ENCODE peak calls at places on chromosomes 12 and 14, in eight cellular contexts. T, L, P, B, H, R, X and N are unnamed samples.

GRCh38 chr14:68268197-68268596 is 448.6 kb downstream of the RAD51B start:
- DNase-seq in T (no peak), L (no peak), P (no peak), B (no peak), H (no peak), R (no peak), X (no peak), N (no peak)

GRCh38 chr12:11758838-11759509 is 109.5 kb downstream of the ETV6 start:
- DNase-seq in T (no peak), L (peak), P (no peak), B (no peak), H (no peak), R (no peak), X (no peak), N (no peak)

GRCh38 chr12:118346895-118347294 is 25.8 kb downstream of the TAOK3 start:
- DNase-seq in T (no peak), L (no peak), P (no peak), B (no peak), H (no peak), R (no peak), X (no peak), N (peak)

GRCh38 chr14:54267172-54267571 is 129.6 kb upstream of the CDKN3 start:
- DNase-seq in T (no peak), L (no peak), P (no peak), B (no peak), H (no peak), R (no peak), X (no peak), N (no peak)

GRCh38 chr12:121036810-121037326 is 2.2 kb downstream of the OASL start:
- DNase-seq in T (peak), L (no peak), P (no peak), B (no peak), H (peak), R (peak), X (no peak), N (no peak)

GRCh38 chr14:97379091-97379531 is 581.9 kb downstream of the VRK1 start:
- DNase-seq in T (no peak), L (no peak), P (no peak), B (no peak), H (no peak), R (no peak), X (no peak), N (no peak)

GRCh38 chr12:127964717-127965116 is 302.3 kb upstream of the TMEM132C start:
- DNase-seq in T (no peak), L (no peak), P (no peak), B (no peak), H (peak), R (no peak), X (no peak), N (no peak)

GRCh38 chr12:95551305-95551704 is at the start of gene USP44:
- DNase-seq in T (no peak), L (no peak), P (no peak), B (no peak), H (no peak), R (no peak), X (no peak), N (no peak)

GRCh38 chr12:54657048-54657696 is 9.0 kb upstream of the DCD start:
- DNase-seq in T (no peak), L (no peak), P (no peak), B (no peak), H (no peak), R (no peak), X (no peak), N (no peak)

GRCh38 chr14:71193663-71194062 is 286.4 kb downstream of the PCNX1 start:
- DNase-seq in T (no peak), L (no peak), P (no peak), B (no peak), H (no peak), R (no peak), X (no peak), N (no peak)

GRCh38 chr14:23186913-23187654 is 3.6 kb upstream of the SLC7A8 start:
- DNase-seq in T (peak), L (no peak), P (peak), B (peak), H (peak), R (no peak), X (peak), N (no peak)

GRCh38 chr12:48618541-48618940 is 48.7 kb upstream of the LALBA start:
- DNase-seq in T (peak), L (peak), P (peak), B (peak), H (peak), R (peak), X (peak), N (peak)

GRCh38 chr14:74244115-74244514 is 4.9 kb downstream of the VSX2 start:
- DNase-seq in T (no peak), L (no peak), P (peak), B (no peak), H (no peak), R (no peak), X (no peak), N (no peak)

GRCh38 chr12:87667378-87667777 is 361.8 kb downstream of the C12orf50 start:
- DNase-seq in T (no peak), L (no peak), P (peak), B (peak), H (peak), R (no peak), X (no peak), N (no peak)

GRCh38 chr12:94147991-94148840 is at the start of gene PLXNC1:
- DNase-seq in T (no peak), L (peak), P (peak), B (peak), H (no peak), R (peak), X (no peak), N (peak)

GRCh38 chr12:24788886-24789285 is 160.0 kb downstream of the BCAT1 start:
- DNase-seq in T (no peak), L (no peak), P (no peak), B (no peak), H (peak), R (no peak), X (no peak), N (no peak)

GRCh38 chr14:20714593-20715250 is 26.2 kb downstream of the ANG start:
- DNase-seq in T (peak), L (peak), P (no peak), B (peak), H (peak), R (no peak), X (no peak), N (peak)

GRCh38 chr14:81537193-81537592 is 3.5 kb upstream of the SEL1L start:
- DNase-seq in T (no peak), L (no peak), P (no peak), B (no peak), H (no peak), R (no peak), X (no peak), N (no peak)

GRCh38 chr14:65302571-65303184 is 109.9 kb upstream of the FUT8 start:
- DNase-seq in T (no peak), L (no peak), P (no peak), B (no peak), H (no peak), R (no peak), X (peak), N (no peak)

GRCh38 chr14:71403673-71404072 is 496.4 kb downstream of the PCNX1 start:
- DNase-seq in T (no peak), L (no peak), P (peak), B (peak), H (peak), R (no peak), X (no peak), N (no peak)

GRCh38 chr14:52918486-52918885 is 32.4 kb downstream of the FERMT2 start:
- DNase-seq in T (no peak), L (no peak), P (no peak), B (peak), H (no peak), R (no peak), X (no peak), N (no peak)

GRCh38 chr14:100651999-100652508 is 64.8 kb upstream of the BEGAIN start:
- DNase-seq in T (peak), L (peak), P (no peak), B (no peak), H (no peak), R (no peak), X (no peak), N (no peak)

GRCh38 chr12:131636940-131637750 is 73.7 kb upstream of the SFSWAP start:
- DNase-seq in T (no peak), L (no peak), P (no peak), B (no peak), H (no peak), R (no peak), X (no peak), N (no peak)

GRCh38 chr12:3298603-3299002 is 192.4 kb upstream of the PRMT8 start:
- DNase-seq in T (no peak), L (no peak), P (no peak), B (no peak), H (no peak), R (no peak), X (no peak), N (no peak)

GRCh38 chr12:52419656-52420055 is 13.5 kb upstream of the KRT82 start:
- DNase-seq in T (no peak), L (no peak), P (no peak), B (no peak), H (no peak), R (no peak), X (no peak), N (no peak)

GRCh38 chr12:45498645-45499044 is 230.9 kb upstream of the ARID2 start:
- DNase-seq in T (no peak), L (no peak), P (no peak), B (no peak), H (no peak), R (no peak), X (no peak), N (no peak)

GRCh38 chr12:30816742-30817465 is 62.2 kb upstream of the CAPRIN2 start:
- DNase-seq in T (no peak), L (no peak), P (no peak), B (no peak), H (no peak), R (no peak), X (no peak), N (no peak)

GRCh38 chr14:65936342-65936741 is 523.8 kb downstream of the FUT8 start:
- DNase-seq in T (no peak), L (no peak), P (no peak), B (no peak), H (no peak), R (no peak), X (no peak), N (no peak)

GRCh38 chr12:46214668-46215429 is 54.0 kb downstream of the SLC38A1 start:
- DNase-seq in T (no peak), L (no peak), P (no peak), B (no peak), H (no peak), R (peak), X (no peak), N (peak)

GRCh38 chr12:85872497-85873091 is 1.5 kb upstream of the NTS start:
- DNase-seq in T (peak), L (no peak), P (no peak), B (peak), H (peak), R (no peak), X (peak), N (no peak)

GRCh38 chr12:81300454-81300853 is 222.6 kb downstream of the ACSS3 start:
- DNase-seq in T (no peak), L (no peak), P (no peak), B (peak), H (no peak), R (no peak), X (no peak), N (no peak)

GRCh38 chr12:111074559-111074958 is 154.2 kb upstream of the MYL2 start:
- DNase-seq in T (no peak), L (peak), P (no peak), B (no peak), H (no peak), R (no peak), X (no peak), N (no peak)

GRCh38 chr12:72330291-72330690 is 58.1 kb downstream of the TRHDE start:
- DNase-seq in T (no peak), L (no peak), P (no peak), B (no peak), H (no peak), R (no peak), X (no peak), N (no peak)

GRCh38 chr12:27981874-27982273 is 9.3 kb upstream of the PTHLH start:
- DNase-seq in T (no peak), L (no peak), P (no peak), B (no peak), H (no peak), R (no peak), X (no peak), N (no peak)

GRCh38 chr12:44875417-44875953 is 630 bp downstream of the NELL2 start:
- DNase-seq in T (no peak), L (no peak), P (peak), B (no peak), H (no peak), R (no peak), X (no peak), N (no peak)